ENCODE peak calls at places on chromosomes 3 and 15, in seven cellular contexts. I is heart left ventricle, U is fibroblast of lung, P is fibroblast of mammary gland, J is H1, C is spleen, V is GM13977. B is an unnamed sample.
A peak's percentile ranks its signal among the peaks of the same experiment; 100 is the strongest.

GRCh38 chr15:90667063-90667754 is 49.9 kb upstream of the BLM start:
- DNase-seq in J (no peak), U (no peak), V (no peak), I (no peak), P (peak; percentile 34), C (no peak), B (peak; percentile 21)

GRCh38 chr15:101201411-101202174 is 50.3 kb downstream of the CHSY1 start:
- DNase-seq in C (peak; percentile 84), P (peak; percentile 99), U (peak; percentile 99), I (peak; percentile 93), J (peak; percentile 41), V (no peak), B (peak; percentile 98)

GRCh38 chr3:150145659-150146058 is 175.0 kb upstream of the PFN2 start:
- DNase-seq in P (peak; percentile 58), U (peak; percentile 83), C (no peak), I (no peak), J (no peak), V (no peak), B (peak; percentile 37)

GRCh38 chr15:42385206-42385979 is 26.1 kb downstream of the CAPN3 start:
- DNase-seq in C (no peak), U (peak; percentile 55), J (peak; percentile 47), V (peak; percentile 60), I (no peak), P (peak; percentile 59), B (peak; percentile 54)

GRCh38 chr15:32993285-32993684 is 201.2 kb downstream of the FMN1 start:
- DNase-seq in P (peak; percentile 37), V (no peak), I (no peak), U (peak; percentile 50), J (no peak), C (no peak), B (no peak)

GRCh38 chr15:76285241-76285825 is 25.9 kb downstream of the ETFA start:
- DNase-seq in V (peak; percentile 30), U (peak; percentile 24), I (no peak), C (no peak), P (peak; percentile 18), J (no peak), B (peak; percentile 10)

GRCh38 chr3:48367201-48367600 is 4.8 kb upstream of the FBXW12 start:
- DNase-seq in U (no peak), V (no peak), J (no peak), C (no peak), P (no peak), I (no peak), B (no peak)

GRCh38 chr3:188049890-188050530 is 103.9 kb upstream of the LPP start:
- DNase-seq in U (no peak), I (no peak), V (no peak), C (no peak), P (no peak), J (no peak), B (no peak)

GRCh38 chr3:42061711-42062408 is 29.3 kb upstream of the TRAK1 start:
- DNase-seq in I (peak; percentile 92), U (peak; percentile 90), V (no peak), P (peak; percentile 95), J (no peak), C (no peak), B (peak; percentile 83)

GRCh38 chr15:60444289-60444912 is 34.5 kb downstream of the ICE2 start:
- DNase-seq in J (no peak), V (no peak), P (peak; percentile 59), I (no peak), C (no peak), U (peak; percentile 71), B (peak; percentile 65)

GRCh38 chr3:149534671-149535394 is 60.3 kb downstream of the TM4SF4 start:
- DNase-seq in I (no peak), J (no peak), V (no peak), P (peak; percentile 68), C (no peak), U (peak; percentile 55), B (peak; percentile 63)

GRCh38 chr3:73504255-73504654 is 120.5 kb downstream of the PDZRN3 start:
- DNase-seq in J (no peak), C (no peak), V (no peak), I (no peak), U (no peak), P (no peak), B (no peak)

GRCh38 chr3:87206070-87206469 is 21.0 kb upstream of the CHMP2B start:
- DNase-seq in P (peak; percentile 86), J (no peak), I (no peak), C (no peak), V (no peak), U (peak; percentile 83), B (peak; percentile 83)

GRCh38 chr15:78454992-78455391 is 17.0 kb downstream of the IREB2 start:
- DNase-seq in C (no peak), J (no peak), I (no peak), V (no peak), U (no peak), P (no peak), B (no peak)

GRCh38 chr15:65006876-65007275 is 17.2 kb upstream of the SPG21 start:
- DNase-seq in V (no peak), I (no peak), J (no peak), U (no peak), P (no peak), C (no peak), B (no peak)

GRCh38 chr15:69795601-69796000 is 302.1 kb downstream of the TLE3 start:
- DNase-seq in I (no peak), C (peak; percentile 41), U (no peak), P (no peak), V (no peak), J (no peak), B (no peak)

GRCh38 chr15:81516012-81516411 is 142.0 kb upstream of the TMC3 start:
- DNase-seq in I (no peak), P (peak; percentile 63), U (no peak), J (no peak), V (no peak), C (no peak), B (no peak)

GRCh38 chr3:8371085-8371551 is 130.5 kb upstream of the LMCD1 start:
- DNase-seq in J (no peak), P (peak; percentile 87), V (no peak), C (no peak), I (peak; percentile 39), U (peak; percentile 78), B (peak; percentile 38)

GRCh38 chr15:35624881-35625280 is 78.9 kb upstream of the DPH6 start:
- DNase-seq in V (no peak), P (peak; percentile 93), I (peak; percentile 25), C (no peak), J (no peak), U (peak; percentile 94), B (peak; percentile 95)

GRCh38 chr15:99404454-99404853 is 153.2 kb downstream of the LRRC28 start:
- DNase-seq in C (no peak), I (no peak), V (no peak), J (no peak), P (no peak), U (no peak), B (no peak)

GRCh38 chr3:78134496-78134895 is 1094.6 kb downstream of the ROBO2 start:
- DNase-seq in V (no peak), P (no peak), J (no peak), I (no peak), U (no peak), C (no peak), B (no peak)

GRCh38 chr15:40770147-40770721 is 454 bp downstream of the C15orf62 start:
- DNase-seq in P (no peak), I (no peak), J (no peak), V (peak; percentile 38), C (peak; percentile 78), U (no peak), B (no peak)

GRCh38 chr15:101059381-101060341 is 140.5 kb downstream of the LRRK1 start:
- DNase-seq in V (no peak), J (no peak), P (no peak), U (no peak), C (peak; percentile 53), I (no peak), B (no peak)

GRCh38 chr3:152470893-152471292 is 202.2 kb downstream of the MBNL1 start:
- DNase-seq in P (no peak), C (no peak), J (no peak), U (no peak), V (no peak), I (no peak), B (no peak)

GRCh38 chr3:152471814-152472605 is 203.3 kb downstream of the MBNL1 start:
- DNase-seq in J (no peak), V (peak; percentile 25), P (peak; percentile 77), C (no peak), U (peak; percentile 72), I (peak; percentile 42), B (peak; percentile 74)

GRCh38 chr3:152477422-152477821 is 208.7 kb downstream of the MBNL1 start:
- DNase-seq in U (no peak), V (no peak), P (no peak), C (no peak), J (no peak), I (no peak), B (no peak)

GRCh38 chr3:152472606-152472954 is 203.9 kb downstream of the MBNL1 start:
- DNase-seq in C (no peak), P (no peak), U (no peak), I (no peak), J (no peak), V (no peak), B (no peak)

GRCh38 chr3:152474585-152474984 is 205.9 kb downstream of the MBNL1 start:
- DNase-seq in J (no peak), C (no peak), I (no peak), V (peak; percentile 32), P (peak; percentile 85), U (peak; percentile 84), B (peak; percentile 90)
- TF ChIP-seq CTCF in J (peak; percentile 62), C (peak; percentile 55), I (peak; percentile 49), V (peak; percentile 81), P (peak; percentile 67), U (peak; percentile 67), B (peak; percentile 64)

GRCh38 chr3:180630360-180630759 is 28.4 kb downstream of the TTC14 start:
- DNase-seq in C (no peak), J (no peak), P (peak; percentile 25), U (no peak), I (no peak), V (no peak), B (no peak)

GRCh38 chr3:180633722-180634121 is 31.8 kb downstream of the TTC14 start:
- DNase-seq in J (no peak), P (no peak), V (no peak), U (no peak), C (peak; percentile 64), I (no peak), B (no peak)

GRCh38 chr3:180626844-180627243 is 24.9 kb downstream of the TTC14 start:
- DNase-seq in V (peak; percentile 19), I (no peak), C (no peak), U (no peak), J (no peak), P (no peak), B (no peak)

GRCh38 chr3:180631317-180631716 is 29.4 kb downstream of the TTC14 start:
- DNase-seq in J (no peak), I (no peak), P (no peak), U (no peak), V (no peak), C (no peak), B (peak; percentile 3)
- TF ChIP-seq CTCF in J (no peak), I (no peak), P (peak; percentile 16), U (no peak), V (peak; percentile 17), C (no peak), B (peak; percentile 30)

GRCh38 chr15:43793647-43794046 is 1.5 kb downstream of the SERF2 start:
- DNase-seq in P (no peak), J (no peak), C (no peak), U (no peak), V (no peak), I (no peak), B (no peak)
- TF ChIP-seq CTCF in P (no peak), J (no peak), C (no peak), U (no peak), V (no peak), I (no peak), B (no peak)

GRCh38 chr3:23875326-23875725 is 41.5 kb downstream of the NKIRAS1 start:
- DNase-seq in J (no peak), P (no peak), V (no peak), I (no peak), U (no peak), C (no peak), B (no peak)
- TF ChIP-seq CTCF in J (no peak), P (no peak), V (no peak), I (no peak), U (no peak), C (no peak), B (no peak)